ENCODE peak calls at places on chromosomes 11 and 22, in seven cellular contexts. G, S, T, Q, W, F and M are unnamed samples.
A peak's percentile ranks its signal among the peaks of the same experiment; 100 is the strongest.

GRCh38 chr11:33835143-33835878 is 56.6 kb downstream of the LMO2 start:
- DNase-seq in G (no peak), S (no peak), T (peak; percentile 35), Q (peak; percentile 76), W (no peak), F (no peak), M (peak; percentile 16)

GRCh38 chr11:86816251-86816726 is 15.9 kb downstream of the PRSS23 start:
- DNase-seq in G (no peak), S (no peak), T (no peak), Q (no peak), W (no peak), F (no peak), M (no peak)

GRCh38 chr22:31753005-31753633 is 700 bp upstream of the DEPDC5 start:
- DNase-seq in G (no peak), S (no peak), T (no peak), Q (no peak), W (peak; percentile 64), F (peak; percentile 67), M (peak; percentile 74)

GRCh38 chr22:40485813-40486610 is 115.6 kb downstream of the SGSM3 start:
- DNase-seq in G (no peak), S (no peak), T (no peak), Q (peak; percentile 78), W (no peak), F (peak; percentile 80), M (no peak)

GRCh38 chr11:134518616-134519389 is 106.8 kb upstream of the B3GAT1 start:
- DNase-seq in G (no peak), S (no peak), T (no peak), Q (no peak), W (peak; percentile 37), F (peak; percentile 32), M (no peak)

GRCh38 chr11:4626207-4627105 is 10.8 kb upstream of the OR51D1 start:
- DNase-seq in G (no peak), S (peak; percentile 88), T (peak; percentile 8), Q (peak; percentile 63), W (no peak), F (no peak), M (peak; percentile 63)

GRCh38 chr11:96050435-96051182 is 126.7 kb upstream of the MTMR2 start:
- DNase-seq in G (no peak), S (no peak), T (no peak), Q (no peak), W (no peak), F (no peak), M (peak; percentile 96)

GRCh38 chr22:46073683-46074504 is 76.4 kb upstream of the PPARA start:
- DNase-seq in G (no peak), S (no peak), T (no peak), Q (peak; percentile 41), W (peak; percentile 61), F (peak; percentile 84), M (no peak)

GRCh38 chr11:121869478-121869877 is 246.5 kb downstream of the BLID start:
- DNase-seq in G (no peak), S (no peak), T (no peak), Q (no peak), W (no peak), F (no peak), M (no peak)

GRCh38 chr11:113271551-113272245 is 42.7 kb upstream of the TTC12 start:
- DNase-seq in G (no peak), S (no peak), T (no peak), Q (no peak), W (no peak), F (no peak), M (no peak)

GRCh38 chr11:94519478-94520084 is 7.3 kb downstream of the C11orf97 start:
- DNase-seq in G (peak; percentile 22), S (no peak), T (peak; percentile 6), Q (no peak), W (no peak), F (no peak), M (peak; percentile 73)

GRCh38 chr22:49958961-49959781 is 1.4 kb upstream of the PIM3 start:
- DNase-seq in G (no peak), S (no peak), T (no peak), Q (no peak), W (peak; percentile 48), F (no peak), M (no peak)

GRCh38 chr22:28815101-28815500 is 14.7 kb upstream of the XBP1 start:
- DNase-seq in G (no peak), S (no peak), T (no peak), Q (no peak), W (no peak), F (no peak), M (no peak)

GRCh38 chr22:33919591-33920501 is at the start of gene LARGE1:
- DNase-seq in G (peak; percentile 19), S (peak; percentile 85), T (peak; percentile 11), Q (peak; percentile 55), W (peak; percentile 64), F (peak; percentile 69), M (peak; percentile 1)

GRCh38 chr11:10933455-10934292 is 75.8 kb upstream of the ZBED5 start:
- DNase-seq in G (peak; percentile 80), S (peak; percentile 96), T (peak; percentile 90), Q (peak; percentile 88), W (peak; percentile 92), F (peak; percentile 94), M (peak; percentile 92)

GRCh38 chr11:129972596-129972995 is 30.0 kb downstream of the PRDM10 start:
- DNase-seq in G (no peak), S (no peak), T (no peak), Q (no peak), W (no peak), F (no peak), M (no peak)

GRCh38 chr11:662689-663274 is 25.7 kb downstream of the DRD4 start:
- DNase-seq in G (peak; percentile 77), S (no peak), T (peak; percentile 96), Q (peak; percentile 35), W (peak; percentile 78), F (peak; percentile 81), M (peak; percentile 73)

GRCh38 chr22:44202261-44202789 is 21.6 kb downstream of the PARVG start:
- DNase-seq in G (no peak), S (no peak), T (no peak), Q (no peak), W (no peak), F (no peak), M (no peak)

GRCh38 chr11:130472434-130472961 is 24.1 kb downstream of the ADAMTS15 start:
- DNase-seq in G (no peak), S (no peak), T (no peak), Q (no peak), W (no peak), F (no peak), M (no peak)

GRCh38 chr22:46758867-46759290 is 3.6 kb upstream of the TBC1D22A start:
- DNase-seq in G (no peak), S (no peak), T (peak; percentile 38), Q (peak; percentile 43), W (no peak), F (no peak), M (peak; percentile 85)